ENCODE peak calls at places on chromosomes 7 and 10, in six cellular contexts. H is pancreas; L is AG20443; R is RPMI8226; F is NCI-H1105; C is activated effector memory CD4-positive, alpha-beta T cell treated with anti-CD3 and anti-CD28 coated beads, Interleukin-2, amount 50 U/mL, for 16 hours. A is an unnamed sample.

GRCh38 chr10:72470670-72471069 is 116.0 kb upstream of the DNAJB12 start:
- DNase-seq in R (no peak), C (no peak), H (no peak), L (no peak), F (no peak), A (no peak)

GRCh38 chr10:132457328-132458070 is 60.5 kb downstream of the PWWP2B start:
- DNase-seq in L (no peak), H (peak), C (no peak), R (peak), F (no peak), A (peak)

GRCh38 chr7:74481458-74482324 is 28.0 kb downstream of the GTF2IRD1 start:
- DNase-seq in H (no peak), C (no peak), F (no peak), L (no peak), R (no peak), A (no peak)

GRCh38 chr10:2873769-2874168 is 193.6 kb upstream of the PFKP start:
- DNase-seq in H (no peak), R (no peak), C (no peak), F (no peak), L (no peak), A (no peak)

GRCh38 chr10:131049051-131049450 is 262.5 kb downstream of the TCERG1L start:
- DNase-seq in F (peak), C (no peak), R (no peak), L (no peak), H (no peak), A (peak)

GRCh38 chr7:520503-521161 is 986 bp upstream of the PDGFA start:
- DNase-seq in C (no peak), F (no peak), R (peak), H (no peak), L (no peak), A (no peak)

GRCh38 chr10:46014683-46015405 is 15.6 kb downstream of the NCOA4 start:
- DNase-seq in L (no peak), F (no peak), C (no peak), R (no peak), H (no peak), A (no peak)

GRCh38 chr7:117272360-117272759 is 50.5 kb downstream of the WNT2 start:
- DNase-seq in F (no peak), C (no peak), L (no peak), R (no peak), H (no peak), A (no peak)

GRCh38 chr10:119541459-119542356 is 811 bp downstream of the RGS10 start:
- DNase-seq in F (no peak), R (no peak), H (no peak), C (peak), L (peak), A (no peak)

GRCh38 chr10:114100848-114101741 is 57.4 kb downstream of the ADRB1 start:
- DNase-seq in H (peak), R (no peak), F (peak), L (peak), C (no peak), A (no peak)

GRCh38 chr10:17169807-17170206 is 31.7 kb downstream of the TRDMT1 start:
- DNase-seq in H (no peak), L (no peak), R (no peak), C (no peak), F (no peak), A (no peak)

GRCh38 chr7:108097703-108098102 is 32.5 kb downstream of the LAMB4 start:
- DNase-seq in H (no peak), C (no peak), L (no peak), F (no peak), R (peak), A (no peak)

GRCh38 chr10:88186335-88186734 is 322.9 kb downstream of the PTEN start:
- DNase-seq in H (no peak), L (peak), F (no peak), C (no peak), R (no peak), A (no peak)